ENCODE peak calls at places on chromosomes 3 and 15, in four cellular contexts. L, N, I and O are unnamed samples.

GRCh38 chr3:132289311-132289710 is 27.9 kb upstream of the ACP3 start:
- DNase-seq in L (no peak), N (no peak), I (no peak), O (no peak)

GRCh38 chr3:79765854-79766253 is 1.9 kb downstream of the ROBO1 start:
- DNase-seq in L (no peak), I (no peak), N (no peak), O (no peak)

GRCh38 chr3:64214002-64214696 is 11.1 kb downstream of the PRICKLE2 start:
- DNase-seq in N (no peak), I (no peak), L (no peak), O (no peak)

GRCh38 chr3:31476209-31476608 is 56.5 kb upstream of the STT3B start:
- DNase-seq in L (no peak), I (no peak), N (no peak), O (no peak)

GRCh38 chr15:58445861-58446260 is 14.1 kb downstream of the LIPC start:
- DNase-seq in L (no peak), N (no peak), I (no peak), O (no peak)

GRCh38 chr3:13706451-13706850 is 157.5 kb downstream of the FBLN2 start:
- DNase-seq in N (no peak), I (no peak), L (no peak), O (no peak)

GRCh38 chr3:121834079-121834730 is 655 bp downstream of the IQCB1 start:
- DNase-seq in I (no peak), L (no peak), N (no peak), O (no peak)

GRCh38 chr3:128498127-128498626 is 5.2 kb upstream of the GATA2 start:
- DNase-seq in N (no peak), I (no peak), L (no peak), O (no peak)

GRCh38 chr3:64266065-64266874 is 41.0 kb upstream of the PRICKLE2 start:
- DNase-seq in L (no peak), I (no peak), N (no peak), O (no peak)